ENCODE peak calls at places on chromosomes 4 and X, in seven cellular contexts. One of them, this sample, is unnamed.

GRCh38 chr4:141090473-141090872 is 42.8 kb downstream of the RNF150 start:
- DNase-seq in CD8-positive, alpha-beta T cell: no peak
- DNase-seq in aorta: no peak
- DNase-seq in CD8-positive, alpha-beta memory T cell: no peak
- DNase-seq in keratinocyte: no peak
- DNase-seq in WERI-Rb-1: no peak
- DNase-seq in endothelial cell of umbilical vein: no peak
- DNase-seq in this sample: no peak

GRCh38 chr4:26257850-26258249 is 63.0 kb upstream of the RBPJ start:
- DNase-seq in keratinocyte: no peak
- DNase-seq in aorta: no peak
- DNase-seq in endothelial cell of umbilical vein: no peak
- DNase-seq in CD8-positive, alpha-beta T cell: no peak
- DNase-seq in CD8-positive, alpha-beta memory T cell: no peak
- DNase-seq in WERI-Rb-1: no peak
- DNase-seq in this sample: no peak

GRCh38 chr4:171516694-171517093 is 296.5 kb upstream of the GALNTL6 start:
- DNase-seq in endothelial cell of umbilical vein: no peak
- DNase-seq in CD8-positive, alpha-beta T cell: no peak
- DNase-seq in keratinocyte: no peak
- DNase-seq in WERI-Rb-1: no peak
- DNase-seq in CD8-positive, alpha-beta memory T cell: no peak
- DNase-seq in aorta: no peak
- DNase-seq in this sample: no peak

GRCh38 chrX:124033821-124034220 is 72.3 kb downstream of the STAG2 start:
- DNase-seq in aorta: no peak
- DNase-seq in CD8-positive, alpha-beta memory T cell: no peak
- DNase-seq in WERI-Rb-1: no peak
- DNase-seq in endothelial cell of umbilical vein: no peak
- DNase-seq in CD8-positive, alpha-beta T cell: no peak
- DNase-seq in keratinocyte: no peak
- DNase-seq in this sample: no peak

GRCh38 chrX:98067611-98068010 is 1183.9 kb downstream of the RPA4 start:
- DNase-seq in WERI-Rb-1: no peak
- DNase-seq in endothelial cell of umbilical vein: no peak
- DNase-seq in aorta: no peak
- DNase-seq in CD8-positive, alpha-beta memory T cell: no peak
- DNase-seq in keratinocyte: no peak
- DNase-seq in CD8-positive, alpha-beta T cell: no peak
- DNase-seq in this sample: no peak

GRCh38 chr4:71239365-71239764 is 99.5 kb upstream of the SLC4A4 start:
- DNase-seq in endothelial cell of umbilical vein: no peak
- DNase-seq in aorta: no peak
- DNase-seq in keratinocyte: no peak
- DNase-seq in CD8-positive, alpha-beta T cell: no peak
- DNase-seq in WERI-Rb-1: no peak
- DNase-seq in CD8-positive, alpha-beta memory T cell: no peak
- DNase-seq in this sample: no peak

GRCh38 chrX:112011376-112011775 is 71.2 kb downstream of the TRPC5 start:
- DNase-seq in CD8-positive, alpha-beta memory T cell: no peak
- DNase-seq in CD8-positive, alpha-beta T cell: no peak
- DNase-seq in aorta: no peak
- DNase-seq in endothelial cell of umbilical vein: no peak
- DNase-seq in keratinocyte: no peak
- DNase-seq in WERI-Rb-1: no peak
- DNase-seq in this sample: peak; percentile 23

GRCh38 chrX:110286126-110286525 is 31.8 kb downstream of the AMMECR1 start:
- DNase-seq in aorta: no peak
- DNase-seq in endothelial cell of umbilical vein: no peak
- DNase-seq in keratinocyte: peak; percentile 25
- DNase-seq in CD8-positive, alpha-beta memory T cell: no peak
- DNase-seq in CD8-positive, alpha-beta T cell: no peak
- DNase-seq in WERI-Rb-1: no peak
- DNase-seq in this sample: no peak

GRCh38 chr4:183300070-183300469 is 20.0 kb downstream of the CLDN22 start:
- DNase-seq in CD8-positive, alpha-beta memory T cell: no peak
- DNase-seq in keratinocyte: no peak
- DNase-seq in aorta: no peak
- DNase-seq in WERI-Rb-1: no peak
- DNase-seq in endothelial cell of umbilical vein: peak; percentile 36
- DNase-seq in CD8-positive, alpha-beta T cell: no peak
- DNase-seq in this sample: no peak

GRCh38 chr4:86554641-86555040 is 39.5 kb upstream of the PTPN13 start:
- DNase-seq in endothelial cell of umbilical vein: no peak
- DNase-seq in CD8-positive, alpha-beta memory T cell: no peak
- DNase-seq in WERI-Rb-1: no peak
- DNase-seq in keratinocyte: no peak
- DNase-seq in aorta: no peak
- DNase-seq in CD8-positive, alpha-beta T cell: no peak
- DNase-seq in this sample: no peak

GRCh38 chrX:28398352-28398751 is 188.9 kb upstream of the IL1RAPL1 start:
- DNase-seq in WERI-Rb-1: no peak
- DNase-seq in endothelial cell of umbilical vein: peak; percentile 30
- DNase-seq in keratinocyte: no peak
- DNase-seq in aorta: no peak
- DNase-seq in CD8-positive, alpha-beta memory T cell: no peak
- DNase-seq in CD8-positive, alpha-beta T cell: no peak
- DNase-seq in this sample: no peak

GRCh38 chr4:125283702-125284279 is 31.0 kb upstream of the FAT4 start:
- DNase-seq in CD8-positive, alpha-beta memory T cell: no peak
- DNase-seq in keratinocyte: no peak
- DNase-seq in WERI-Rb-1: no peak
- DNase-seq in aorta: no peak
- DNase-seq in endothelial cell of umbilical vein: peak; percentile 54
- DNase-seq in CD8-positive, alpha-beta T cell: no peak
- DNase-seq in this sample: no peak

GRCh38 chr4:69532125-69532524 is 36.4 kb upstream of the UGT2B4 start:
- DNase-seq in CD8-positive, alpha-beta memory T cell: no peak
- DNase-seq in WERI-Rb-1: no peak
- DNase-seq in CD8-positive, alpha-beta T cell: no peak
- DNase-seq in aorta: no peak
- DNase-seq in endothelial cell of umbilical vein: no peak
- DNase-seq in keratinocyte: no peak
- DNase-seq in this sample: no peak

GRCh38 chrX:19964017-19964710 is 26.7 kb downstream of the BCLAF3 start:
- DNase-seq in CD8-positive, alpha-beta T cell: peak; percentile 11
- DNase-seq in WERI-Rb-1: no peak
- DNase-seq in aorta: no peak
- DNase-seq in endothelial cell of umbilical vein: no peak
- DNase-seq in CD8-positive, alpha-beta memory T cell: no peak
- DNase-seq in keratinocyte: no peak
- DNase-seq in this sample: no peak

GRCh38 chr4:41360911-41361830 is 104.4 kb downstream of the UCHL1 start:
- DNase-seq in keratinocyte: no peak
- DNase-seq in CD8-positive, alpha-beta T cell: no peak
- DNase-seq in WERI-Rb-1: peak; percentile 58
- DNase-seq in aorta: peak; percentile 66
- DNase-seq in CD8-positive, alpha-beta memory T cell: no peak
- DNase-seq in endothelial cell of umbilical vein: peak; percentile 50
- DNase-seq in this sample: peak; percentile 68

GRCh38 chr4:6113641-6114040 is 86.7 kb downstream of the JAKMIP1 start:
- DNase-seq in aorta: no peak
- DNase-seq in WERI-Rb-1: no peak
- DNase-seq in endothelial cell of umbilical vein: no peak
- DNase-seq in CD8-positive, alpha-beta memory T cell: no peak
- DNase-seq in keratinocyte: no peak
- DNase-seq in CD8-positive, alpha-beta T cell: no peak
- DNase-seq in this sample: peak; percentile 14

GRCh38 chr4:153137168-153137567 is 67.1 kb upstream of the TRIM2 start:
- DNase-seq in WERI-Rb-1: no peak
- DNase-seq in keratinocyte: peak; percentile 35
- DNase-seq in CD8-positive, alpha-beta T cell: no peak
- DNase-seq in CD8-positive, alpha-beta memory T cell: no peak
- DNase-seq in aorta: peak; percentile 79
- DNase-seq in endothelial cell of umbilical vein: peak; percentile 20
- DNase-seq in this sample: no peak

GRCh38 chrX:46788902-46789301 is 30.0 kb upstream of the SLC9A7 start:
- DNase-seq in CD8-positive, alpha-beta T cell: no peak
- DNase-seq in CD8-positive, alpha-beta memory T cell: no peak
- DNase-seq in aorta: no peak
- DNase-seq in keratinocyte: no peak
- DNase-seq in endothelial cell of umbilical vein: no peak
- DNase-seq in WERI-Rb-1: peak; percentile 11
- DNase-seq in this sample: no peak

GRCh38 chrX:110316351-110317078 is 1.4 kb downstream of the AMMECR1 start:
- DNase-seq in CD8-positive, alpha-beta T cell: no peak
- DNase-seq in WERI-Rb-1: no peak
- DNase-seq in CD8-positive, alpha-beta memory T cell: no peak
- DNase-seq in keratinocyte: no peak
- DNase-seq in endothelial cell of umbilical vein: peak; percentile 40
- DNase-seq in aorta: no peak
- DNase-seq in this sample: no peak

DNA sequence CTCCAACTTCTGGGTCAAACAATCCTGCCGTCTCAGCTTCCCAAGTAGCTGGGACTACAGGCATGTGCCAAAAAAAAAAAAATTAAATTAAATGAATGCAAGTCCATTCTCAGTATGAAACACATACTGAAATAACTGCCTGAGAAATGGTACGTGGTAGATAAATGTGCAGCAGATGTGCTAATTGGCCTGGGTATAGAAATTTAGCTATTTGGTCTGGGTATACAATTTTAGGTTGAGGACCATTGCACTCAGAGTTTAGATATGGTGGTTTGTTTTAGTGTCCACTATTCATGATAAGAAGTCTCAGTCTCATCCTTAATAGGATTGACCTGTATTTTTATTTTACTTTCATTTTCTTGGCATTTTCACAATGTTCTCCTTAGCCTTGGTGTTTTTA is 9.2 kb downstream of the GYG2 start:
- DNase-seq in CD8-positive, alpha-beta memory T cell: no peak
- DNase-seq in aorta: no peak
- DNase-seq in WERI-Rb-1: no peak
- DNase-seq in endothelial cell of umbilical vein: no peak
- DNase-seq in CD8-positive, alpha-beta T cell: no peak
- DNase-seq in keratinocyte: no peak
- DNase-seq in this sample: no peak
- H3K36me3 ChIP-seq in CD8-positive, alpha-beta memory T cell: no peaks in the 10 kb centered on the region
- H3K36me3 ChIP-seq in aorta: no peaks in the 10 kb centered on the region
- H3K36me3 ChIP-seq in WERI-Rb-1: no peaks in the 10 kb centered on the region
- H3K36me3 ChIP-seq in endothelial cell of umbilical vein: no peaks in the 10 kb centered on the region
- H3K36me3 ChIP-seq in CD8-positive, alpha-beta T cell: no peaks in the 10 kb centered on the region
- H3K36me3 ChIP-seq in keratinocyte: no peaks in the 10 kb centered on the region
- H3K36me3 ChIP-seq in this sample: peaks cover 4% of the 10 kb centered on the region

GRCh38 chr4:104489731-104490095 is 5.0 kb downstream of the CXXC4 start:
- DNase-seq in WERI-Rb-1: no peak
- DNase-seq in CD8-positive, alpha-beta memory T cell: no peak
- DNase-seq in keratinocyte: no peak
- DNase-seq in aorta: no peak
- DNase-seq in endothelial cell of umbilical vein: no peak
- DNase-seq in CD8-positive, alpha-beta T cell: no peak
- DNase-seq in this sample: no peak

GRCh38 chr4:104491396-104491821 is 3.3 kb downstream of the CXXC4 start:
- DNase-seq in CD8-positive, alpha-beta memory T cell: peak; percentile 40
- DNase-seq in aorta: peak; percentile 50
- DNase-seq in endothelial cell of umbilical vein: no peak
- DNase-seq in keratinocyte: no peak
- DNase-seq in CD8-positive, alpha-beta T cell: peak; percentile 24
- DNase-seq in WERI-Rb-1: peak; percentile 80
- DNase-seq in this sample: peak; percentile 70

GRCh38 chr4:104490770-104491395 is 3.8 kb downstream of the CXXC4 start:
- DNase-seq in aorta: peak; percentile 78
- DNase-seq in WERI-Rb-1: peak; percentile 86
- DNase-seq in CD8-positive, alpha-beta memory T cell: peak; percentile 34
- DNase-seq in CD8-positive, alpha-beta T cell: peak; percentile 46
- DNase-seq in keratinocyte: no peak
- DNase-seq in endothelial cell of umbilical vein: peak; percentile 39
- DNase-seq in this sample: peak; percentile 30

GRCh38 chr4:104491826-104492771 is 2.6 kb downstream of the CXXC4 start:
- DNase-seq in aorta: no peak
- DNase-seq in WERI-Rb-1: peak; percentile 64
- DNase-seq in CD8-positive, alpha-beta T cell: no peak
- DNase-seq in CD8-positive, alpha-beta memory T cell: no peak
- DNase-seq in endothelial cell of umbilical vein: peak; percentile 16
- DNase-seq in keratinocyte: no peak
- DNase-seq in this sample: peak; percentile 69

DNA sequence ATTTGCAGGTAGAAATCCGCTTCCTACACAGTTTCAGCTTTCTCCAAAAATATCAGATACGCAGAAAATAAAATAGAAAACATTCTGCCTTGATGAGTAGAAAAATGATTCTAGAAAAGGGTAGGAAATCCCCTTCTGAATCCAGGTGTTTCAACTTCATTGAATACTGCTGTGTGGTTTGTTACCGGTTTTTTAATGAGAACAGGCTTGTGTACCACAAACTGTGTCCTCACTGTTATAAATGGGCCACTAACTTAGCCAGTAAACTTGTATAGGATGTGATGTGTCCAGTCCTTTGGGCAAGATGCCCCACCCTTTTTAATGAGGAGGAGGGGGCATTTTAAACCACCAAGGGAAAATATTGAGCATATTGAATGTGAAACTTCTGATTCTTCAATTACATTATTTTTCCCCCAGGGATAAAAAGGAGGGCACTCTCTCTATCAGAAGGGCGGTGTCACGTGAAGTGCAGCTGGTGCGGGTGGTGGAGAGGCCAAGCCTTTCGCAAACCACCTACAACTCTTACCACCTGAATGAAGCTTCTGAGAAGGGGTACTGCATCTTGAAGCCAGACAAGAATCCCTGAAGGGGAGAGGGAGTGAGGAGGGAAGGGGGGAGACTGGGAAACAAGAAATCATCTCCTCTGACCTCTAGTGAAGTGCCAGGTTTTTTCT is 4.5 kb downstream of the CXXC4 start:
- DNase-seq in aorta: no peak
- DNase-seq in CD8-positive, alpha-beta memory T cell: no peak
- DNase-seq in WERI-Rb-1: peak; percentile 39
- DNase-seq in endothelial cell of umbilical vein: no peak
- DNase-seq in CD8-positive, alpha-beta T cell: no peak
- DNase-seq in keratinocyte: no peak
- DNase-seq in this sample: peak; percentile 39
- H3K4me3 ChIP-seq in aorta: peak overlapping the region; percentile 75
- H3K4me3 ChIP-seq in CD8-positive, alpha-beta memory T cell: peak overlapping the region; percentile 67
- H3K4me3 ChIP-seq in WERI-Rb-1: peak overlapping the region; percentile 83
- H3K4me3 ChIP-seq in endothelial cell of umbilical vein: no peak overlapping the region
- H3K4me3 ChIP-seq in CD8-positive, alpha-beta T cell: peak overlapping the region; percentile 68
- H3K4me3 ChIP-seq in keratinocyte: no peak overlapping the region
- H3K4me3 ChIP-seq in this sample: peak overlapping the region; percentile 83

GRCh38 chrX:137858106-137858505 is 292.2 kb downstream of the ZIC3 start:
- DNase-seq in CD8-positive, alpha-beta T cell: no peak
- DNase-seq in endothelial cell of umbilical vein: no peak
- DNase-seq in aorta: no peak
- DNase-seq in CD8-positive, alpha-beta memory T cell: no peak
- DNase-seq in keratinocyte: no peak
- DNase-seq in WERI-Rb-1: no peak
- DNase-seq in this sample: no peak
- H3K36me3 ChIP-seq in CD8-positive, alpha-beta T cell: no peaks in the 10 kb centered on the region
- H3K36me3 ChIP-seq in endothelial cell of umbilical vein: no peaks in the 10 kb centered on the region
- H3K36me3 ChIP-seq in aorta: no peaks in the 10 kb centered on the region
- H3K36me3 ChIP-seq in CD8-positive, alpha-beta memory T cell: no peaks in the 10 kb centered on the region
- H3K36me3 ChIP-seq in keratinocyte: no peaks in the 10 kb centered on the region
- H3K36me3 ChIP-seq in WERI-Rb-1: no peaks in the 10 kb centered on the region
- H3K36me3 ChIP-seq in this sample: no peaks in the 10 kb centered on the region

DNA sequence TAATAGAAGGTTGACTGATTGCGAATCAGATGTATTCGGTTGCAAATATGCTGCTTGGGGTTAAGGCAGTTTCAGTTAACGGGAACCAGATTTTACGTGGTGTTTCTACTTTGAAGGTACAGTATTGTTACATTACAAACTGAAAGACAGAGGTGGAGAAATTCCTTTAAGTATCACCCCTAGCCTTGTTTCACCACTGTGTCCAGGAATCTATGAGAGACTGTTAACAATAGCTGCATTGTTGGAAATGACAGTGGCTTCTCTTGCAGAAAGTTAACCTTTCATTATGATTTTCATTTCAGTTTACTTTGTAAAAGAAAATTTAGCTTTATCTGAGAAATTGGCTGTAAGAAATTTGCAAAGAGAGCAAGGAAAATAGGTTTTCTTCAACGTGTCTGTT is 2.6 kb downstream of the CDKL5 start:
- DNase-seq in keratinocyte: no peak
- DNase-seq in aorta: no peak
- DNase-seq in WERI-Rb-1: no peak
- DNase-seq in endothelial cell of umbilical vein: no peak
- DNase-seq in CD8-positive, alpha-beta T cell: no peak
- DNase-seq in CD8-positive, alpha-beta memory T cell: no peak
- DNase-seq in this sample: no peak
- H3K4me3 ChIP-seq in keratinocyte: no peak overlapping the region
- H3K4me3 ChIP-seq in aorta: no peak overlapping the region
- H3K4me3 ChIP-seq in WERI-Rb-1: peak overlapping the region; percentile 76
- H3K4me3 ChIP-seq in endothelial cell of umbilical vein: no peak overlapping the region
- H3K4me3 ChIP-seq in CD8-positive, alpha-beta T cell: no peak overlapping the region
- H3K4me3 ChIP-seq in CD8-positive, alpha-beta memory T cell: no peak overlapping the region
- H3K4me3 ChIP-seq in this sample: no peak overlapping the region

This sample was measured in H7.